ENCODE peak calls at places on chromosomes 13 and 19, in eight cellular contexts. One of them, this sample, is unnamed.
A peak's percentile ranks its signal among the peaks of the same experiment; 100 is the strongest.

GRCh38 chr13:88068975-88069374 is 397.8 kb downstream of the SLITRK5 start:
- DNase-seq in left colon: peak; percentile 16
- DNase-seq in ecto neural progenitor cell: peak; percentile 46
- DNase-seq in heart left ventricle: no peak
- DNase-seq in AG09309: no peak
- DNase-seq in substantia nigra: no peak
- DNase-seq in H54: no peak
- DNase-seq in mammary epithelial cell: no peak
- DNase-seq in this sample: no peak

GRCh38 chr19:4064551-4065260 is 2.0 kb downstream of the ZBTB7A start:
- DNase-seq in AG09309: no peak
- DNase-seq in mammary epithelial cell: no peak
- DNase-seq in ecto neural progenitor cell: peak; percentile 67
- DNase-seq in substantia nigra: peak; percentile 45
- DNase-seq in H54: no peak
- DNase-seq in left colon: peak; percentile 74
- DNase-seq in heart left ventricle: peak; percentile 70
- DNase-seq in this sample: no peak

GRCh38 chr19:51027126-51027806 is 850 bp upstream of the KLK11 start:
- DNase-seq in substantia nigra: no peak
- DNase-seq in left colon: no peak
- DNase-seq in heart left ventricle: no peak
- DNase-seq in ecto neural progenitor cell: no peak
- DNase-seq in AG09309: no peak
- DNase-seq in H54: no peak
- DNase-seq in mammary epithelial cell: no peak
- DNase-seq in this sample: no peak

GRCh38 chr19:38669532-38669931 is 22.1 kb downstream of the ACTN4 start:
- DNase-seq in mammary epithelial cell: no peak
- DNase-seq in heart left ventricle: no peak
- DNase-seq in substantia nigra: no peak
- DNase-seq in H54: no peak
- DNase-seq in ecto neural progenitor cell: no peak
- DNase-seq in left colon: no peak
- DNase-seq in AG09309: no peak
- DNase-seq in this sample: no peak

GRCh38 chr13:67844544-67844943 is 614.4 kb upstream of the PCDH9 start:
- DNase-seq in AG09309: no peak
- DNase-seq in ecto neural progenitor cell: no peak
- DNase-seq in H54: no peak
- DNase-seq in left colon: no peak
- DNase-seq in mammary epithelial cell: no peak
- DNase-seq in substantia nigra: no peak
- DNase-seq in heart left ventricle: no peak
- DNase-seq in this sample: no peak

GRCh38 chr13:108943842-108944241 is 314.4 kb downstream of the MYO16 start:
- DNase-seq in mammary epithelial cell: no peak
- DNase-seq in left colon: no peak
- DNase-seq in AG09309: no peak
- DNase-seq in ecto neural progenitor cell: no peak
- DNase-seq in heart left ventricle: no peak
- DNase-seq in substantia nigra: no peak
- DNase-seq in H54: no peak
- DNase-seq in this sample: no peak

GRCh38 chr13:51339952-51340732 is 651 bp downstream of the SERPINE3 start:
- DNase-seq in left colon: no peak
- DNase-seq in substantia nigra: no peak
- DNase-seq in ecto neural progenitor cell: no peak
- DNase-seq in H54: no peak
- DNase-seq in AG09309: no peak
- DNase-seq in heart left ventricle: no peak
- DNase-seq in mammary epithelial cell: peak; percentile 38
- DNase-seq in this sample: no peak

GRCh38 chr13:48412881-48413351 is at the start of gene LPAR6:
- DNase-seq in H54: no peak
- DNase-seq in left colon: no peak
- DNase-seq in ecto neural progenitor cell: no peak
- DNase-seq in mammary epithelial cell: peak; percentile 62
- DNase-seq in heart left ventricle: peak; percentile 50
- DNase-seq in substantia nigra: no peak
- DNase-seq in AG09309: no peak
- DNase-seq in this sample: no peak

GRCh38 chr13:87129602-87130300 is 541.4 kb upstream of the SLITRK5 start:
- DNase-seq in heart left ventricle: no peak
- DNase-seq in left colon: no peak
- DNase-seq in H54: peak; percentile 9
- DNase-seq in AG09309: no peak
- DNase-seq in mammary epithelial cell: peak; percentile 52
- DNase-seq in substantia nigra: no peak
- DNase-seq in ecto neural progenitor cell: no peak
- DNase-seq in this sample: no peak

GRCh38 chr19:13856530-13856929 is 20.4 kb upstream of the NANOS3 start:
- DNase-seq in heart left ventricle: no peak
- DNase-seq in AG09309: no peak
- DNase-seq in ecto neural progenitor cell: no peak
- DNase-seq in H54: no peak
- DNase-seq in left colon: no peak
- DNase-seq in mammary epithelial cell: no peak
- DNase-seq in substantia nigra: no peak
- DNase-seq in this sample: no peak

GRCh38 chr19:28435551-28436261 is 777.2 kb downstream of the UQCRFS1 start:
- DNase-seq in heart left ventricle: no peak
- DNase-seq in mammary epithelial cell: no peak
- DNase-seq in substantia nigra: no peak
- DNase-seq in ecto neural progenitor cell: no peak
- DNase-seq in AG09309: no peak
- DNase-seq in H54: no peak
- DNase-seq in left colon: no peak
- DNase-seq in this sample: no peak

GRCh38 chr13:48334534-48335127 is 31.1 kb downstream of the RB1 start:
- DNase-seq in H54: no peak
- DNase-seq in left colon: no peak
- DNase-seq in mammary epithelial cell: peak; percentile 17
- DNase-seq in heart left ventricle: no peak
- DNase-seq in ecto neural progenitor cell: no peak
- DNase-seq in substantia nigra: no peak
- DNase-seq in AG09309: peak; percentile 16
- DNase-seq in this sample: no peak

GRCh38 chr13:27704681-27705080 is 83.0 kb downstream of the POLR1D start:
- DNase-seq in mammary epithelial cell: peak; percentile 27
- DNase-seq in ecto neural progenitor cell: no peak
- DNase-seq in left colon: no peak
- DNase-seq in AG09309: no peak
- DNase-seq in heart left ventricle: no peak
- DNase-seq in H54: no peak
- DNase-seq in substantia nigra: no peak
- DNase-seq in this sample: no peak

GRCh38 chr13:27211771-27212364 is 39.5 kb upstream of the RPL21 start:
- DNase-seq in AG09309: peak; percentile 46
- DNase-seq in substantia nigra: no peak
- DNase-seq in heart left ventricle: no peak
- DNase-seq in mammary epithelial cell: peak; percentile 58
- DNase-seq in H54: no peak
- DNase-seq in left colon: no peak
- DNase-seq in ecto neural progenitor cell: no peak
- DNase-seq in this sample: no peak

GRCh38 chr19:33100894-33101644 is 20.1 kb downstream of the GPATCH1 start:
- DNase-seq in substantia nigra: no peak
- DNase-seq in H54: no peak
- DNase-seq in heart left ventricle: no peak
- DNase-seq in mammary epithelial cell: no peak
- DNase-seq in AG09309: no peak
- DNase-seq in ecto neural progenitor cell: no peak
- DNase-seq in left colon: peak; percentile 70
- DNase-seq in this sample: no peak

GRCh38 chr19:50679177-50680125 is 30.2 kb downstream of the C19orf81 start:
- DNase-seq in ecto neural progenitor cell: peak; percentile 87
- DNase-seq in substantia nigra: peak; percentile 60
- DNase-seq in heart left ventricle: peak; percentile 67
- DNase-seq in mammary epithelial cell: peak; percentile 64
- DNase-seq in H54: peak; percentile 100
- DNase-seq in left colon: peak; percentile 75
- DNase-seq in AG09309: peak; percentile 11
- DNase-seq in this sample: peak; percentile 67

GRCh38 chr13:72137782-72138181 is 270.8 kb upstream of the DACH1 start:
- DNase-seq in substantia nigra: no peak
- DNase-seq in heart left ventricle: no peak
- DNase-seq in AG09309: no peak
- DNase-seq in ecto neural progenitor cell: no peak
- DNase-seq in mammary epithelial cell: no peak
- DNase-seq in left colon: no peak
- DNase-seq in H54: no peak
- DNase-seq in this sample: no peak

GRCh38 chr13:41017153-41017552 is 2.0 kb downstream of the ELF1 start:
- DNase-seq in mammary epithelial cell: peak; percentile 28
- DNase-seq in heart left ventricle: no peak
- DNase-seq in substantia nigra: no peak
- DNase-seq in left colon: no peak
- DNase-seq in AG09309: no peak
- DNase-seq in ecto neural progenitor cell: no peak
- DNase-seq in H54: no peak
- DNase-seq in this sample: no peak

GRCh38 chr13:24511019-24511823 is 1.4 kb downstream of the PARP4 start:
- DNase-seq in mammary epithelial cell: peak; percentile 92
- DNase-seq in H54: peak; percentile 60
- DNase-seq in AG09309: peak; percentile 61
- DNase-seq in ecto neural progenitor cell: no peak
- DNase-seq in left colon: peak; percentile 39
- DNase-seq in heart left ventricle: no peak
- DNase-seq in substantia nigra: no peak
- DNase-seq in this sample: no peak